ENCODE peak calls at places on chromosomes 4 and X, in ten cellular contexts. A is Calu3; O is psoas muscle; L is neural crest cell; D is choroid plexus epithelial cell; W is progenitor cell of endocrine pancreas; U is WTC11; G is ovary; K is endothelial cell of umbilical vein; T is CD4-positive, alpha-beta T cell. N is an unnamed sample.

GRCh38 chrX:9315086-9315485 is 149.8 kb upstream of the TBL1X start:
- DNase-seq in D (no peak), K (no peak), L (no peak), G (no peak), O (no peak), T (no peak), W (no peak), A (no peak), U (no peak), N (no peak)

GRCh38 chr4:139835006-139835405 is 169.4 kb downstream of the MGST2 start:
- DNase-seq in G (no peak), K (peak), U (no peak), A (no peak), L (no peak), W (no peak), D (no peak), O (no peak), T (no peak), N (no peak)

GRCh38 chrX:124263743-124264142 is 68.7 kb upstream of the TEX13D start:
- DNase-seq in L (no peak), G (no peak), D (no peak), U (no peak), K (no peak), T (no peak), A (no peak), W (no peak), O (no peak), N (no peak)

GRCh38 chr4:184424993-184425758 is 49.2 kb downstream of the IRF2 start:
- DNase-seq in O (peak), U (no peak), L (no peak), A (no peak), K (no peak), T (no peak), W (no peak), D (no peak), G (no peak), N (no peak)

GRCh38 chr4:67820903-67821302 is 62.9 kb downstream of the TMPRSS11D start:
- DNase-seq in G (no peak), D (no peak), L (no peak), T (no peak), K (no peak), W (no peak), A (no peak), O (no peak), U (no peak), N (no peak)

GRCh38 chrX:64975491-64975890 is 759 bp downstream of the ZC4H2 start:
- DNase-seq in A (peak), W (no peak), L (peak), K (peak), G (peak), U (peak), D (peak), O (peak), T (peak), N (peak)

GRCh38 chr4:5010984-5011383 is 8.3 kb downstream of the CYTL1 start:
- DNase-seq in K (no peak), O (no peak), W (no peak), G (no peak), A (no peak), T (no peak), U (no peak), D (no peak), L (no peak), N (no peak)

GRCh38 chrX:103376979-103377324 is 614 bp downstream of the BEX3 start:
- DNase-seq in O (no peak), L (peak), U (peak), K (peak), A (no peak), T (no peak), D (peak), W (peak), G (peak), N (no peak)

GRCh38 chr4:23060776-23061175 is 368.0 kb downstream of the GBA3 start:
- DNase-seq in K (no peak), W (no peak), T (no peak), A (no peak), G (no peak), U (no peak), D (peak), L (no peak), O (no peak), N (no peak)

GRCh38 chr4:3071811-3072210 is 2.5 kb downstream of the HTT-AS start:
- DNase-seq in D (no peak), T (no peak), A (no peak), L (no peak), U (no peak), O (no peak), K (no peak), G (no peak), W (no peak), N (no peak)

GRCh38 chr4:24067781-24068193 is 177.9 kb upstream of the PPARGC1A start:
- DNase-seq in O (peak), W (no peak), T (no peak), U (no peak), G (no peak), L (no peak), D (peak), K (no peak), A (peak), N (no peak)

GRCh38 chr4:173522160-173522873 is 7.7 kb downstream of the HAND2 start:
- DNase-seq in T (no peak), O (peak), G (peak), K (peak), A (no peak), D (peak), W (no peak), L (no peak), U (peak), N (peak)

GRCh38 chr4:915041-915474 is 17.1 kb downstream of the GAK start:
- DNase-seq in K (no peak), G (no peak), A (no peak), U (no peak), O (no peak), W (no peak), D (peak), L (no peak), T (no peak), N (no peak)

DNA sequence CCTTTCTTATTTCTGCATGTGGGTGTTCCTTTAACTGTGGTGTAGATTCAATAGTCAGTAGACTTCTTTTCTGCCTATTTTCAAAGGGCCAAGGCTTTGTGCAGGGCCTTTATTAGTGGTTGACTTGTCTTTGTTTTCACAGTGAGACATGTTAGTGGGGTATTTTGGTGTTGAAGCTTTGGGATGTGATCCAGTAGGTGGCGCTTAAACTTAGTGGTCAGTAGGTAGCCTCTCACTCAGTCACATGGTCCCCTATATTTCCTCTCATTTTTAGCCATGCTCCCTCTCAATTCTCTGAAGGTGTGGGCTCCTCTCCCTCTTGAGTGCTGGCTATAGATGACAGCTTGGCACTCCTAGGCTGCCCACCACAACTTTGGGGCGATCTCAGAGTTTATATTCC is 23.4 kb upstream of the SLC10A7 start:
- DNase-seq in D (peak), O (no peak), U (peak), T (no peak), G (no peak), L (no peak), A (peak), K (peak), W (no peak), N (no peak)
- TF ChIP-seq CTCF in D (peak), O (no peak), U (peak), T (no peak), G (no peak), L (peak), A (no peak), K (peak), W (peak), N (peak)

DNA sequence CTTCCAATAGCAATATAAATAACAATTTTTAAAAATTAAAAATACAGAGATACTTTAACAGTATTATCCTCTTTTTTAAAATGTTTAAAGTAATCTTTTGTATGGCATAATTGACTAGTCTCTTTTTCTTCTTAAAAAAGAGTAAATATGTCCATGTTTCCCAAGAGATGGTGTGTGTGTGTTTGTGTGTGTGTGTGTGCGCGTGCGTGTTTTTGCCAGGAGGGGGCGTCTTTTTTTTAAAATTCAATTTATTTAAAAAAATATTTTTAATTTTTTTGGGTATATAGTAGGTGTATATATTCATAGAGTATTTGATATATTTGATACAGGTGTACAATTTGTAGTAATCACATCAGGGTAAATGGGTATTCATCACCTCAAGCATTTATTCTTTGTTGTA is 1073.7 kb downstream of the PCDH7 start:
- DNase-seq in K (no peak), U (no peak), L (no peak), W (no peak), O (no peak), A (no peak), D (peak), G (no peak), T (no peak), N (no peak)
- TF ChIP-seq CTCF in K (peak), U (peak), L (peak), W (peak), O (peak), A (no peak), D (peak), G (no peak), T (no peak), N (no peak)

DNA sequence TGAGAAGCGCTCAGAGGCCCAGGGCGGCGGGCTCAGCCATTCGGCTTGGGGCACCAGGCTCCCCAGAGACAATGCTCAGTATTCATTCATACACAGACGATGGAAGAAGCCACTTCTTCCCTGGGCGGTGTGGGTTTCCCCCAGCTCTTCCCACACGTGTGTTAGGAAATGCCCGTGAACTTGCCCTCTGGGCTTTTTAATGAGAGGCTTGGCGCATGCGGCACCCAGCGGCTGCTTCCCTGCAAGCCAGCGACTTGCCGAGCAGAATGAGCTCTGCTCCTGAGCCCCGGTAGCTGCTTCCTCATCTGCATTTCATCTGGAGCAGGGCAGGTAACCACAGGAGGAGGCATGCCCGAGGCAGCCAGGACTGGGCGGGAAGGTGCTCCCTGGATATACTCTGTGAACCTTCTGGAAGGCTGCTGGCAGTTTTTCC is 178.6 kb downstream of the DCLK2 start:
- DNase-seq in G (no peak), W (no peak), A (peak), K (no peak), T (no peak), O (no peak), U (peak), D (no peak), L (peak), N (no peak)
- TF ChIP-seq CTCF in G (no peak), W (no peak), A (no peak), K (no peak), T (no peak), O (no peak), U (no peak), D (no peak), L (no peak), N (no peak)

GRCh38 chr4:84150177-84150576 is 348.9 kb downstream of the NKX6-1 start:
- DNase-seq in O (no peak), L (no peak), U (no peak), A (no peak), W (no peak), T (no peak), K (no peak), D (no peak), G (no peak), N (no peak)

GRCh38 chr4:84146300-84146942 is 352.7 kb downstream of the NKX6-1 start:
- DNase-seq in W (no peak), G (no peak), T (no peak), D (no peak), U (no peak), O (no peak), L (no peak), K (no peak), A (no peak), N (no peak)

DNA sequence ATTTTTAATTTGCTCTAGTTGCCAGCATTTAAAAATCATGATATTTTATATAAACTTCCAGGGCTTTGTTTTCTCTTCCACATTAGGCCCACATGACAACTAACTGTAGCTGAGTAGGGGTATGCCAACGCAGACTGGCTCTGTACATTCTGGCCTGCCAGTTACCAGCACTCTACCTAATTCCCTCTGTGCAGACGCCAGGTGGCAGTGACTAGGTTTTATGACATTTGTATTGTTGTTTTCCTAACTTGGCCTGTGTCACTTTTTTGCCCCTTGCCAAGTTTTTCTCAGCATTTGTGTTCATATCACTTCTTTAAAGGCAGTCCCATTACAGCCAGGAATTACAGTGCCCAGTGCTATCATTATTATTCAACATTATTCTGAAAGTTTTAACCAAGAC is 347.5 kb downstream of the NKX6-1 start:
- DNase-seq in D (no peak), T (no peak), K (no peak), L (no peak), U (no peak), A (no peak), G (no peak), O (no peak), W (no peak), N (no peak)
- TF ChIP-seq CTCF in D (no peak), T (no peak), K (no peak), L (no peak), U (no peak), A (no peak), G (no peak), O (no peak), W (no peak), N (no peak)

GRCh38 chr4:98508825-98509539 is 149.4 kb downstream of the TSPAN5 start:
- DNase-seq in G (no peak), U (no peak), W (no peak), A (no peak), O (no peak), T (no peak), K (no peak), L (no peak), D (peak), N (no peak)

GRCh38 chr4:98508248-98508647 is 150.2 kb downstream of the TSPAN5 start:
- DNase-seq in L (no peak), W (no peak), O (no peak), A (no peak), T (no peak), G (no peak), D (no peak), K (no peak), U (no peak), N (no peak)

GRCh38 chr4:98507299-98507698 is 151.1 kb downstream of the TSPAN5 start:
- DNase-seq in T (no peak), K (no peak), W (no peak), O (no peak), U (no peak), L (no peak), D (no peak), G (no peak), A (no peak), N (no peak)

GRCh38 chr4:98505991-98506390 is 152.4 kb downstream of the TSPAN5 start:
- DNase-seq in A (no peak), D (no peak), K (no peak), T (no peak), L (no peak), W (no peak), O (no peak), U (no peak), G (no peak), N (no peak)

DNA sequence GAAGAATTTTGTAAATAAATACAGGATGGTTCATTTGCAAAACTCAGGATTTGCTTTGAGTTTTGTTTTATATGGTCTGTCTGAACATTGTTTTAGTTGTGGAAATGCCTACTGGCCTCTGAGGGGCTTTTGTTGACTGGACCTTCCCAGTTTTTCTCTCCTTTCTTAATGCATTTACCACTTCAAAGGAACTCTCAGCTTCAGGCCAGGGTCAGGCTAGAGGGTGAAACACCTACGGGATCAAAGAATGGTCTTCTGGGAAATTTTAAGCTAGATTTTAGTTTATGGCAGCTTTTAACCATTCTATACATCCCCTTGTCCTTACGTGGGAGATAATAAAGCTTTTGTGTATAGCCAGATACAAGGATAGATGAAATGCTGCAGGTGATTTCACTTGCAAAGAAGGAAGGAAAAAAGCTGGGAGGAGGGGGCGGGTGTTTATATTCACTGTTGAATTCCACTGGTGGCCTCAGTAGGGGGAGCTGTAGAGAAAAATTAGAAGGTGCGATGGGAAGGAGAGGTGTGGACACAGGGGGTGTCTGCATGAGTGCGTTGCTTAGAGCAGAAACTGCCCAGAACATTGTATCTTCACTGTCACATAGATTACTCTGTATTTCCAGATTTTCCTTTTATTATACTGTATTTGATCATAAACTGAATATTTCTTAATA is 151.8 kb downstream of the TSPAN5 start:
- DNase-seq in O (no peak), W (no peak), A (peak), D (peak), G (no peak), L (peak), T (no peak), K (peak), U (peak), N (no peak)
- TF ChIP-seq CTCF in O (no peak), W (peak), A (no peak), D (peak), G (no peak), L (peak), T (no peak), K (peak), U (peak), N (peak)

N was measured in osteocyte.